ENCODE peak calls at places on chromosome 7, in six cellular contexts. One of them, this sample, is unnamed.

GRCh38 chr7:87959336-87959735 is 25.3 kb downstream of the ADAM22 start:
- DNase-seq in mammary epithelial cell: no peak
- DNase-seq in GM12878: no peak
- DNase-seq in endothelial cell of umbilical vein: no peak
- DNase-seq in H1: no peak
- DNase-seq in PC-3: no peak
- DNase-seq in this sample: no peak

GRCh38 chr7:100215895-100216294 is 3.9 kb upstream of the PVRIG start:
- DNase-seq in mammary epithelial cell: no peak
- DNase-seq in PC-3: no peak
- DNase-seq in H1: no peak
- DNase-seq in GM12878: no peak
- DNase-seq in endothelial cell of umbilical vein: no peak
- DNase-seq in this sample: no peak

GRCh38 chr7:103637726-103638125 is 191.7 kb upstream of the SLC26A5 start:
- DNase-seq in mammary epithelial cell: peak
- DNase-seq in H1: no peak
- DNase-seq in GM12878: no peak
- DNase-seq in PC-3: peak
- DNase-seq in endothelial cell of umbilical vein: peak
- DNase-seq in this sample: no peak

GRCh38 chr7:106057962-106058901 is 53.9 kb downstream of the SYPL1 start:
- DNase-seq in mammary epithelial cell: peak
- DNase-seq in GM12878: peak
- DNase-seq in endothelial cell of umbilical vein: no peak
- DNase-seq in PC-3: peak
- DNase-seq in H1: no peak
- DNase-seq in this sample: no peak

GRCh38 chr7:80018941-80019808 is 115.5 kb upstream of the GNAI1 start:
- DNase-seq in endothelial cell of umbilical vein: peak
- DNase-seq in GM12878: no peak
- DNase-seq in PC-3: peak
- DNase-seq in H1: peak
- DNase-seq in mammary epithelial cell: peak
- DNase-seq in this sample: peak

GRCh38 chr7:142629588-142630260 is 119.5 kb upstream of the PRSS1 start:
- DNase-seq in endothelial cell of umbilical vein: no peak
- DNase-seq in GM12878: no peak
- DNase-seq in H1: no peak
- DNase-seq in PC-3: peak
- DNase-seq in mammary epithelial cell: no peak
- DNase-seq in this sample: no peak

GRCh38 chr7:22352812-22353340 is 4.1 kb downstream of the RAPGEF5 start:
- DNase-seq in mammary epithelial cell: no peak
- DNase-seq in GM12878: no peak
- DNase-seq in endothelial cell of umbilical vein: no peak
- DNase-seq in H1: no peak
- DNase-seq in PC-3: no peak
- DNase-seq in this sample: no peak

GRCh38 chr7:150877545-150877944 is 25.2 kb downstream of the AOC1 start:
- DNase-seq in GM12878: no peak
- DNase-seq in PC-3: no peak
- DNase-seq in mammary epithelial cell: no peak
- DNase-seq in endothelial cell of umbilical vein: no peak
- DNase-seq in H1: no peak
- DNase-seq in this sample: no peak

GRCh38 chr7:31192996-31193395 is 140.9 kb downstream of the ADCYAP1R1 start:
- DNase-seq in H1: peak
- DNase-seq in endothelial cell of umbilical vein: peak
- DNase-seq in GM12878: no peak
- DNase-seq in PC-3: peak
- DNase-seq in mammary epithelial cell: peak
- DNase-seq in this sample: peak

GRCh38 chr7:148382585-148382984 is 208.0 kb upstream of the C7orf33 start:
- DNase-seq in GM12878: no peak
- DNase-seq in mammary epithelial cell: no peak
- DNase-seq in endothelial cell of umbilical vein: no peak
- DNase-seq in PC-3: no peak
- DNase-seq in H1: no peak
- DNase-seq in this sample: no peak

GRCh38 chr7:71752171-71752935 is 620.4 kb downstream of the GALNT17 start:
- DNase-seq in GM12878: no peak
- DNase-seq in PC-3: peak
- DNase-seq in mammary epithelial cell: peak
- DNase-seq in endothelial cell of umbilical vein: no peak
- DNase-seq in H1: peak
- DNase-seq in this sample: no peak

GRCh38 chr7:74178632-74179031 is 4.5 kb downstream of the EIF4H start:
- DNase-seq in endothelial cell of umbilical vein: no peak
- DNase-seq in mammary epithelial cell: peak
- DNase-seq in PC-3: no peak
- DNase-seq in GM12878: no peak
- DNase-seq in H1: no peak
- DNase-seq in this sample: no peak

GRCh38 chr7:2734761-2735571 is 47.0 kb downstream of the AMZ1 start:
- DNase-seq in PC-3: no peak
- DNase-seq in H1: no peak
- DNase-seq in GM12878: no peak
- DNase-seq in mammary epithelial cell: no peak
- DNase-seq in endothelial cell of umbilical vein: peak
- DNase-seq in this sample: no peak

GRCh38 chr7:140000666-140001268 is 62.0 kb downstream of the PARP12 start:
- DNase-seq in PC-3: no peak
- DNase-seq in mammary epithelial cell: no peak
- DNase-seq in endothelial cell of umbilical vein: no peak
- DNase-seq in H1: no peak
- DNase-seq in GM12878: no peak
- DNase-seq in this sample: no peak

GRCh38 chr7:20786779-20787651 is at the start of gene SP8:
- DNase-seq in mammary epithelial cell: peak
- DNase-seq in H1: no peak
- DNase-seq in endothelial cell of umbilical vein: peak
- DNase-seq in GM12878: no peak
- DNase-seq in PC-3: no peak
- DNase-seq in this sample: no peak

GRCh38 chr7:20787658-20788057 is 972 bp upstream of the SP8 start:
- DNase-seq in mammary epithelial cell: no peak
- DNase-seq in endothelial cell of umbilical vein: no peak
- DNase-seq in GM12878: no peak
- DNase-seq in PC-3: no peak
- DNase-seq in H1: no peak
- DNase-seq in this sample: no peak

GRCh38 chr7:20793258-20793657 is 6.6 kb upstream of the SP8 start:
- DNase-seq in PC-3: no peak
- DNase-seq in H1: no peak
- DNase-seq in GM12878: no peak
- DNase-seq in endothelial cell of umbilical vein: no peak
- DNase-seq in mammary epithelial cell: no peak
- DNase-seq in this sample: no peak

GRCh38 chr7:20791523-20791879 is 4.8 kb upstream of the SP8 start:
- DNase-seq in PC-3: no peak
- DNase-seq in mammary epithelial cell: no peak
- DNase-seq in H1: no peak
- DNase-seq in GM12878: no peak
- DNase-seq in endothelial cell of umbilical vein: no peak
- DNase-seq in this sample: no peak

GRCh38 chr7:20790273-20790842 is 3.7 kb upstream of the SP8 start:
- DNase-seq in mammary epithelial cell: no peak
- DNase-seq in H1: no peak
- DNase-seq in GM12878: no peak
- DNase-seq in endothelial cell of umbilical vein: peak
- DNase-seq in PC-3: no peak
- DNase-seq in this sample: no peak
- TF ChIP-seq EZH2 in mammary epithelial cell: peak
- TF ChIP-seq EZH2 in H1: peak
- TF ChIP-seq EZH2 in GM12878: no peak
- TF ChIP-seq EZH2 in endothelial cell of umbilical vein: no peak
- TF ChIP-seq EZH2 in PC-3: no peak
- TF ChIP-seq EZH2 in this sample: peak

GRCh38 chr7:55190511-55191160 is 171.8 kb downstream of the EGFR start:
- DNase-seq in endothelial cell of umbilical vein: no peak
- DNase-seq in mammary epithelial cell: no peak
- DNase-seq in GM12878: no peak
- DNase-seq in PC-3: no peak
- DNase-seq in H1: no peak
- DNase-seq in this sample: no peak

GRCh38 chr7:55189447-55189760 is 170.6 kb downstream of the EGFR start:
- DNase-seq in PC-3: no peak
- DNase-seq in endothelial cell of umbilical vein: no peak
- DNase-seq in mammary epithelial cell: no peak
- DNase-seq in H1: no peak
- DNase-seq in GM12878: no peak
- DNase-seq in this sample: no peak

GRCh38 chr7:55187701-55188491 is 169.1 kb downstream of the EGFR start:
- DNase-seq in endothelial cell of umbilical vein: peak
- DNase-seq in GM12878: no peak
- DNase-seq in PC-3: no peak
- DNase-seq in mammary epithelial cell: no peak
- DNase-seq in H1: no peak
- DNase-seq in this sample: no peak

GRCh38 chr7:55189878-55190436 is 171.1 kb downstream of the EGFR start:
- DNase-seq in GM12878: no peak
- DNase-seq in endothelial cell of umbilical vein: no peak
- DNase-seq in PC-3: no peak
- DNase-seq in mammary epithelial cell: no peak
- DNase-seq in H1: no peak
- DNase-seq in this sample: no peak

GRCh38 chr7:55188590-55189446 is 170.0 kb downstream of the EGFR start:
- DNase-seq in mammary epithelial cell: no peak
- DNase-seq in PC-3: no peak
- DNase-seq in GM12878: no peak
- DNase-seq in endothelial cell of umbilical vein: no peak
- DNase-seq in H1: no peak
- DNase-seq in this sample: no peak
- H3K27ac ChIP-seq in mammary epithelial cell: no peak
- H3K27ac ChIP-seq in PC-3: no peak
- H3K27ac ChIP-seq in GM12878: no peak
- H3K27ac ChIP-seq in endothelial cell of umbilical vein: peak
- H3K27ac ChIP-seq in H1: no peak
- H3K27ac ChIP-seq in this sample: no peak

DNA sequence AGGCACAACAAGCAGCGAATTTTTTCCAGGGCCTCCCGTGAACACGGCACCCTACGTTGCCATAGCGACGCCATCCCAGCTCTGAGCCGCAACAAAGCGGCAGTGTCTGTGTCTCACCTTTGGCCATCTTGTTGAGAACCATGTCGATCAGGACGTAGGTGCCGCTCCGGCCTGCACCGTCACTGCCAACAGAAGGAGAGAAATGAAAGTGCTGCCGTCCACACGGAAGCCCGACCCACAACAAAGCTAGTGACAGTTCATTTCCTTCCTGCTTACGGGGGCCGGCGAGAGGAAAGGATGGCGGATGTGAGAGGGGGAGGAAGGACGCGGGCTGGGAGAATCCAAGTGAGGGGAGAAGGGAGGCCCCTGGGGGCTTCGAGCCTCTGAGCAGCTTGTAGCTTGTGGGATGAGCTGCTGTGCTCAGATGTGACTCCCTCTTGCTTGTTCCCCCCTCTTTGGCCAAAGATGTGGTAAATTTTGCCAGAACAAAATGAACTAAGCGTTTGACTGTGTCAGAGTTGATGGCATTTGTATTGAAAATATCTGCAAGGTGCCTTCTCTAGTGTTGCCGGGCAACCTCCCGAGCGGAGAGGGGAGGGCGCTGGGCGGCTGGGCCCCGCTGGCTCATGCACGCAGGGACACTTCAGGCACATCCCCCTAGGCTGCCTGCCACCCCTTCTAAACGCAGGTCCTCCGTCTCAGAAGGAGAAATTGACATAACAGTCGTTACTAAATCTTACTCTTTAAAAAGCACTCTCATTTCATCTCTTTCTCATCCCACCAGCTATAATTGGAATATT is 232.2 kb downstream of the DNAJB6 start:
- DNase-seq in mammary epithelial cell: peak
- DNase-seq in H1: no peak
- DNase-seq in GM12878: no peak
- DNase-seq in endothelial cell of umbilical vein: peak
- DNase-seq in PC-3: no peak
- DNase-seq in this sample: no peak
- H3K9ac ChIP-seq in mammary epithelial cell: no peak
- H3K9ac ChIP-seq in H1: no peak
- H3K9ac ChIP-seq in GM12878: no peak
- H3K9ac ChIP-seq in endothelial cell of umbilical vein: peak
- H3K9ac ChIP-seq in PC-3: no peak
- H3K9ac ChIP-seq in this sample: no peak

GRCh38 chr7:158994687-158995086 is 138.3 kb downstream of the DYNC2I1 start:
- DNase-seq in PC-3: no peak
- DNase-seq in GM12878: no peak
- DNase-seq in endothelial cell of umbilical vein: no peak
- DNase-seq in mammary epithelial cell: no peak
- DNase-seq in H1: no peak
- DNase-seq in this sample: no peak

GRCh38 chr7:158997471-158997870 is 141.1 kb downstream of the DYNC2I1 start:
- DNase-seq in H1: no peak
- DNase-seq in GM12878: no peak
- DNase-seq in mammary epithelial cell: no peak
- DNase-seq in PC-3: no peak
- DNase-seq in endothelial cell of umbilical vein: no peak
- DNase-seq in this sample: no peak

GRCh38 chr7:158995514-158995913 is 139.2 kb downstream of the DYNC2I1 start:
- DNase-seq in PC-3: no peak
- DNase-seq in mammary epithelial cell: no peak
- DNase-seq in GM12878: no peak
- DNase-seq in endothelial cell of umbilical vein: no peak
- DNase-seq in H1: no peak
- DNase-seq in this sample: no peak

GRCh38 chr7:158997110-158997453 is 140.7 kb downstream of the DYNC2I1 start:
- DNase-seq in GM12878: no peak
- DNase-seq in endothelial cell of umbilical vein: no peak
- DNase-seq in H1: no peak
- DNase-seq in mammary epithelial cell: no peak
- DNase-seq in PC-3: no peak
- DNase-seq in this sample: no peak

DNA sequence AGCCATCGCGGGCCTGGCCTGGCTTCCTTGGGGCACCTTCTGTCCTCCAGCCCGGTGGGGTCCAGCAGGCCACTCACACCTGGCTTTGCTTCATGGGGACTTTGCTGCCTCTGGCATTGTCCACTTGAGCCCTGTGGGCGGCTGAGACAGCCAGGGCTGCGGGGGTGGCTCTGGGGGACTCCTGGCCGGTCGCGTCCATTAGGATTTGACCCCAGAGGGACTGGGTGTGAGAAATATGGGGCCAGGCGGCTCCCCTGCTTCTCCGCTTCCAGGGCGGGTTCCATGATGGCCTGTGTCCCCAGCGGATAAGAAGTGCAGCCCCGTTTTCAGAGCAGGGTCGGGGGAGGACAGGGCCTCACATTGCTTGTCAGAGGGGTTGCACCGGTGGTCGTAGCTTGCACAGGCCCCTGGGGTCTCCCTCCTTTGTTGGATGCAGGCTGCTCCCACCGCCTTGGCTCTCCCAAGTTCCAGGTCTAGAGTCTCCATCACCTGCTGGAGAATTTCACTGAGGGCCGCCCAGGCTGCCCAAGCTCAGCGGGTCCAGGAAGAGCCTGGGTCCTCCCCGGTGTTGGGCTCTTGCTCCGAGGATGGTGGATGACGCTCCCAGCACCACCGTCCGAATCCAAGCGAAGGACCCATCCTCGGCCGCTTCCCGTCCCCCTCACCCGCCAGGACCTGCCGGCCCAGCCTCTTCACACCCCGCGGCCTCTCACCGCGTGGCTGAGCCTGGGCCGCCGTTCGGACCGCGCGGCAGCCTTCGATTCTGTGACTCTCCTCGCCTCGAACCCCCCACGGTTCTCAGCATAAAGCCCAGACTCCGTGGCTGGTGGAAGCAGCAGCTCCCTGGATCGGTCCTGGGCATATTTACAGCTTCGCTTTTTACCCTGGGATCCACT is 140.1 kb downstream of the DYNC2I1 start:
- DNase-seq in H1: no peak
- DNase-seq in endothelial cell of umbilical vein: no peak
- DNase-seq in PC-3: no peak
- DNase-seq in mammary epithelial cell: no peak
- DNase-seq in GM12878: no peak
- DNase-seq in this sample: no peak
- TF ChIP-seq EZH2 in H1: peak
- TF ChIP-seq EZH2 in endothelial cell of umbilical vein: no peak
- TF ChIP-seq EZH2 in PC-3: no peak
- TF ChIP-seq EZH2 in mammary epithelial cell: no peak
- TF ChIP-seq EZH2 in GM12878: no peak
- TF ChIP-seq EZH2 in this sample: no peak

This sample was measured in SK-N-MC.